ENCODE peak calls at places on chromosomes 11 and 22, in six cellular contexts. V is gastrocnemius medialis; Q is effector CD4-positive, alpha-beta T cell; T is left colon; J is activated CD4-positive, alpha-beta T cell treated with anti-CD3 and anti-CD28 coated beads, Interleukin-2, amount 50 U/mL, for 48 hours; W is AG04450. R is an unnamed sample.

GRCh38 chr22:29155966-29156365 is 49.7 kb upstream of the EMID1 start:
- DNase-seq in W (no peak), Q (no peak), J (no peak), T (no peak), V (no peak), R (no peak)

GRCh38 chr11:86182976-86183584 is 61.5 kb upstream of the EED start:
- DNase-seq in J (peak), Q (no peak), W (no peak), V (no peak), T (peak), R (peak)

GRCh38 chr11:73244589-73245240 is 26.6 kb downstream of the P2RY2 start:
- DNase-seq in V (peak), T (no peak), Q (no peak), W (no peak), J (no peak), R (no peak)

GRCh38 chr11:111878385-111878765 is 590 bp downstream of the FDXACB1 start:
- DNase-seq in T (no peak), Q (no peak), V (no peak), J (no peak), W (no peak), R (no peak)

GRCh38 chr11:48034926-48035876 is 54.8 kb downstream of the PTPRJ start:
- DNase-seq in V (peak), W (no peak), Q (no peak), J (no peak), T (peak), R (no peak)

GRCh38 chr22:48607901-48608650 is 1219.6 kb downstream of the BRD1 start:
- DNase-seq in T (no peak), V (no peak), J (no peak), W (no peak), Q (no peak), R (no peak)

GRCh38 chr11:44559207-44559943 is 6.1 kb upstream of the CD82 start:
- DNase-seq in Q (no peak), J (no peak), W (no peak), T (no peak), V (no peak), R (no peak)

GRCh38 chr22:37077802-37078448 is 26.4 kb downstream of the KCTD17 start:
- DNase-seq in J (peak), V (peak), Q (peak), T (peak), W (peak), R (peak)

GRCh38 chr11:120841074-120841473 is 182.8 kb upstream of the TBCEL start:
- DNase-seq in W (no peak), T (no peak), V (no peak), Q (no peak), J (no peak), R (no peak)

GRCh38 chr22:48760481-48761238 is 1067.0 kb downstream of the BRD1 start:
- DNase-seq in W (no peak), Q (no peak), T (no peak), J (no peak), V (no peak), R (peak)

GRCh38 chr22:20741634-20742581 is 32.0 kb upstream of the SERPIND1 start:
- DNase-seq in V (no peak), J (peak), T (no peak), W (no peak), Q (peak), R (peak)

GRCh38 chr22:23675502-23676415 is 15.1 kb upstream of the RGL4 start:
- DNase-seq in W (no peak), Q (no peak), V (peak), J (no peak), T (peak), R (peak)

GRCh38 chr22:49544286-49544685 is 283.4 kb downstream of the BRD1 start:
- DNase-seq in V (no peak), W (no peak), Q (no peak), T (no peak), J (no peak), R (no peak)

GRCh38 chr22:35155403-35156025 is 89.6 kb downstream of the ISX start:
- DNase-seq in V (no peak), Q (no peak), T (no peak), W (no peak), J (no peak), R (no peak)

GRCh38 chr11:115784796-115785521 is 280.7 kb upstream of the CADM1 start:
- DNase-seq in T (no peak), J (no peak), V (no peak), Q (no peak), W (no peak), R (no peak)

GRCh38 chr22:44572414-44573207 is 74.6 kb upstream of the RTL6 start:
- DNase-seq in V (no peak), Q (no peak), J (no peak), W (no peak), T (peak), R (no peak)

GRCh38 chr11:6238902-6239301 is at the start of gene CNGA4:
- DNase-seq in J (no peak), V (no peak), Q (no peak), T (no peak), W (no peak), R (no peak)

GRCh38 chr11:126482586-126483108 is 127.2 kb downstream of the ST3GAL4 start:
- DNase-seq in T (peak), V (no peak), W (no peak), J (no peak), Q (no peak), R (no peak)

GRCh38 chr22:26734339-26735018 is 77.1 kb downstream of the MIAT start:
- DNase-seq in Q (no peak), V (no peak), W (no peak), J (no peak), T (no peak), R (no peak)

GRCh38 chr11:59180907-59181306 is 9.0 kb downstream of the DTX4 start:
- DNase-seq in V (no peak), Q (no peak), T (no peak), W (no peak), J (no peak), R (no peak)

GRCh38 chr11:72579816-72580647 is 94.2 kb downstream of the PDE2A start:
- DNase-seq in V (peak), J (no peak), T (peak), W (no peak), Q (no peak), R (no peak)

GRCh38 chr22:45518580-45518991 is 15.9 kb downstream of the FBLN1 start:
- DNase-seq in V (no peak), T (no peak), W (no peak), Q (no peak), J (no peak), R (no peak)

GRCh38 chr22:27405672-27406388 is 395.7 kb downstream of the MN1 start:
- DNase-seq in J (peak), T (no peak), V (peak), Q (no peak), W (no peak), R (peak)

GRCh38 chr11:73426184-73426845 is 50.1 kb downstream of the RELT start:
- DNase-seq in Q (no peak), V (no peak), W (no peak), T (no peak), J (no peak), R (no peak)

GRCh38 chr11:75347781-75348613 is 3.5 kb downstream of the ARRB1 start:
- DNase-seq in J (no peak), W (peak), V (no peak), T (peak), Q (no peak), R (peak)

GRCh38 chr22:26648761-26649363 is 8.5 kb upstream of the MIAT start:
- DNase-seq in J (no peak), Q (no peak), W (no peak), V (no peak), T (no peak), R (no peak)

GRCh38 chr11:7536102-7536501 is 22.3 kb downstream of the PPFIBP2 start:
- DNase-seq in T (peak), W (no peak), J (no peak), V (no peak), Q (no peak), R (peak)

GRCh38 chr22:22848364-22848866 is 39.2 kb upstream of the IGLL5 start:
- DNase-seq in V (no peak), T (peak), Q (peak), W (no peak), J (peak), R (peak)